ENCODE peak calls at places on chromosomes 7 and 10, in seven cellular contexts. U is epithelial cell of esophagus, K is HL-60, L is gastrocnemius medialis, E is Peyer's patch, X is AG04450, W is body of pancreas. O is an unnamed sample.

GRCh38 chr10:132517951-132518521 is 19.6 kb upstream of the INPP5A start:
- DNase-seq in U (no peak), K (no peak), L (no peak), E (no peak), X (no peak), W (peak), O (no peak)

GRCh38 chr10:2784766-2785165 is 282.6 kb upstream of the PFKP start:
- DNase-seq in U (no peak), K (no peak), L (no peak), E (no peak), X (no peak), W (no peak), O (no peak)

GRCh38 chr10:128111686-128112085 is 14.5 kb downstream of the MKI67 start:
- DNase-seq in U (no peak), K (no peak), L (no peak), E (no peak), X (no peak), W (no peak), O (no peak)

GRCh38 chr7:13258386-13258785 is 571.0 kb downstream of the ARL4A start:
- DNase-seq in U (no peak), K (no peak), L (no peak), E (no peak), X (no peak), W (no peak), O (no peak)

GRCh38 chr10:104318810-104319684 is 19.2 kb downstream of the ITPRIP start:
- DNase-seq in U (peak), K (no peak), L (no peak), E (no peak), X (no peak), W (no peak), O (no peak)

GRCh38 chr10:99999319-100000108 is 10.2 kb downstream of the DNMBP start:
- DNase-seq in U (no peak), K (no peak), L (no peak), E (no peak), X (no peak), W (no peak), O (no peak)

GRCh38 chr10:51699145-51699474 is 285 bp downstream of the CSTF2T start:
- DNase-seq in U (no peak), K (no peak), L (no peak), E (no peak), X (no peak), W (no peak), O (no peak)

GRCh38 chr7:116443101-116443523 is 56.4 kb upstream of the CAV2 start:
- DNase-seq in U (peak), K (no peak), L (no peak), E (no peak), X (peak), W (no peak), O (no peak)

GRCh38 chr10:21359202-21359601 is 166.3 kb downstream of the SKIDA1 start:
- DNase-seq in U (no peak), K (no peak), L (no peak), E (no peak), X (no peak), W (no peak), O (no peak)

GRCh38 chr10:8967004-8967530 is 912.6 kb downstream of the GATA3 start:
- DNase-seq in U (peak), K (no peak), L (no peak), E (no peak), X (no peak), W (no peak), O (no peak)

GRCh38 chr10:98410135-98410743 is 4.7 kb downstream of the PYROXD2 start:
- DNase-seq in U (no peak), K (no peak), L (no peak), E (no peak), X (no peak), W (no peak), O (no peak)

GRCh38 chr10:4034907-4035581 is 250.0 kb upstream of the KLF6 start:
- DNase-seq in U (no peak), K (no peak), L (no peak), E (no peak), X (no peak), W (no peak), O (no peak)

GRCh38 chr7:55827577-55827976 is 35.0 kb downstream of the SEPTIN14 start:
- DNase-seq in U (no peak), K (no peak), L (no peak), E (no peak), X (no peak), W (no peak), O (no peak)

GRCh38 chr7:36668750-36669149 is 55.5 kb downstream of the AOAH start:
- DNase-seq in U (no peak), K (no peak), L (no peak), E (no peak), X (no peak), W (no peak), O (no peak)

GRCh38 chr10:18615618-18616017 is 35.8 kb downstream of the NSUN6 start:
- DNase-seq in U (peak), K (no peak), L (no peak), E (no peak), X (no peak), W (no peak), O (no peak)

GRCh38 chr7:4753610-4754432 is 21.6 kb upstream of the AP5Z1 start:
- DNase-seq in U (peak), K (peak), L (peak), E (peak), X (no peak), W (peak), O (no peak)

GRCh38 chr10:70662362-70663220 is 9.7 kb upstream of the ADAMTS14 start:
- DNase-seq in U (no peak), K (no peak), L (no peak), E (no peak), X (peak), W (no peak), O (no peak)

GRCh38 chr7:70833726-70834125 is 298.2 kb upstream of the GALNT17 start:
- DNase-seq in U (peak), K (no peak), L (no peak), E (no peak), X (no peak), W (no peak), O (no peak)

GRCh38 chr7:30894866-30895408 is 16.7 kb upstream of the AQP1 start:
- DNase-seq in U (no peak), K (no peak), L (no peak), E (no peak), X (no peak), W (no peak), O (no peak)

GRCh38 chr7:19984231-19984632 is 210.8 kb upstream of the TMEM196 start:
- DNase-seq in U (peak), K (no peak), L (no peak), E (peak), X (no peak), W (peak), O (no peak)

GRCh38 chr7:98900815-98901214 is 22.5 kb downstream of the TRRAP start:
- DNase-seq in U (no peak), K (no peak), L (no peak), E (no peak), X (no peak), W (no peak), O (no peak)

GRCh38 chr7:156473476-156474240 is 166.9 kb upstream of the RNF32 start:
- DNase-seq in U (peak), K (peak), L (no peak), E (no peak), X (no peak), W (peak), O (no peak)

GRCh38 chr7:92503767-92504166 is 24.6 kb downstream of the PEX1 start:
- DNase-seq in U (no peak), K (no peak), L (no peak), E (no peak), X (no peak), W (no peak), O (no peak)

DNA sequence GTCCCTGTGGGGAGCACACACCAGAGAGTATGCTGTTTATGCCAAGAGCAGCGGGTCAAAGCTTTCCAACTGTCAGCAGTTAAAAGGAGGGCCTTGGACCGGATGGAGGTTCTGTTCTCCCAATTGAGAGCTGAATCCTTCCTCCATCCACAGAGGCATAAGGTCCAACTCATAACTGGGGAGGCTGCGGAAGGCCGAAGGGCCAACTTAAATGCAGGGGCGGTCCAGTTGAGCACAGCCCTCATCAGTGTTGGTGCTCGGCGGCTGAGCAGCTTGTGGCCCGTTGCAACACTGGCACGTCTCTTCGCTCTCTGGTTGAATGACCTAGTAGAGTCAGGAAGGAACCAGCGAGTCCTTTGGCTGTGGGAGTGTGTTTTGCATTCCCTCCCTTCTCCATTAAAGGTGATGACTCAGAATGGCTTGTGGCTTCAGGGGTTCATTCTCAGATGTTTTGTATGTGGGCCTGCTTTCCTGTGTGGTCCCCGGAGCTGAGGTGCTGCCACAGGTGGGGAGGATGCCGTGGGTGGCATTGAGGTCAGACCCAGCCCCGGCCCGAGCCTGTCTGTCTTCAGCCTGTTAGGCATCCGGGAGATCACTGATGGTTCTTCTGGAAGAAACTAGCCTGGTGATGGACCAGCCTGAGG is 44.8 kb upstream of the DMBT1 start:
- DNase-seq in U (peak), K (no peak), L (no peak), E (no peak), X (no peak), W (no peak), O (peak)
- H3K4me3 ChIP-seq in U (no peak), K (no peak), L (no peak), E (no peak), X (no peak), W (no peak), O (no peak)

GRCh38 chr7:157597562-157597961 is 260.8 kb downstream of the DNAJB6 start:
- DNase-seq in U (no peak), K (no peak), L (no peak), E (no peak), X (no peak), W (no peak), O (no peak)

GRCh38 chr7:157594306-157594705 is 257.5 kb downstream of the DNAJB6 start:
- DNase-seq in U (no peak), K (no peak), L (no peak), E (peak), X (no peak), W (no peak), O (no peak)

GRCh38 chr7:157595086-157595855 is 258.5 kb downstream of the DNAJB6 start:
- DNase-seq in U (no peak), K (no peak), L (no peak), E (peak), X (no peak), W (no peak), O (no peak)

GRCh38 chr7:157596026-157596425 is 259.2 kb downstream of the DNAJB6 start:
- DNase-seq in U (no peak), K (no peak), L (no peak), E (peak), X (no peak), W (no peak), O (no peak)

GRCh38 chr7:157596471-157596870 is 259.7 kb downstream of the DNAJB6 start:
- DNase-seq in U (no peak), K (no peak), L (no peak), E (peak), X (no peak), W (no peak), O (no peak)
- TF ChIP-seq CTCF in U (no peak), K (no peak), L (no peak), E (no peak), X (no peak), W (no peak), O (no peak)

GRCh38 chr10:79316671-79317431 is 30.4 kb upstream of the PPIF start:
- DNase-seq in U (no peak), K (peak), L (no peak), E (peak), X (no peak), W (no peak), O (peak)
- H3K4me3 ChIP-seq in U (no peak), K (no peak), L (no peak), E (no peak), X (no peak), W (no peak), O (peak)

DNA sequence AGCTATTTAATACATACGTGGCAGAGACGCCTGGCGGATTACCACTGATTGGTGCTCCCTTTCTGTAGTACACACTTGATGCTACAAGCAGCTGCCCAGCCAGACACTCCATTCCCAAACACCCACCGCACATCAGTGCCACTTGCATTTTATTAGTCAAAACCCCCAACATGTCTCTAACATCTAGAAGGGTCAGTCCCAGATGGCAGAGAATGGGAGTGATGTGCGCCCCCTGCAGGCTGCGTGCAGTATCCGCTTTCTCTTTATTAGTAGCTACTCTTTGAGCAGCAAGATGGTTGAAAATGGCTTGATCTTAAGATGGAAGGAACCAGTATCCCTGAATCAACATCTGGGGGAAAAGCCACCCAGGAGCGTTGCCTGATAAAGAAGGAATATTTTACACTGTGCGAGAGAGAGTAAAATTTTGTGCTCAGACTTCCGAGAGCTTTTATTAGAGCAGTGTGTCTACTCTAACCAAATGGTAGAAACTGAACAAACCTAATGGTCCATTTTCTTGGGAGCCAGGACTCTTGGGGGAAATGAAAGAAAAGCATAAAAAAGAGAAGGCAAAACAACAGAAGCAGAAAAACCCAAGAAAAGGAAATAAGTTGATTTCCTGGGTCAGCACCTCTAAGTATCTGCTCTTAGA is 78.3 kb downstream of the ST8SIA6 start:
- DNase-seq in U (no peak), K (no peak), L (no peak), E (no peak), X (no peak), W (no peak), O (no peak)
- TF ChIP-seq CTCF in U (peak), K (no peak), L (no peak), E (peak), X (peak), W (peak), O (peak)

DNA sequence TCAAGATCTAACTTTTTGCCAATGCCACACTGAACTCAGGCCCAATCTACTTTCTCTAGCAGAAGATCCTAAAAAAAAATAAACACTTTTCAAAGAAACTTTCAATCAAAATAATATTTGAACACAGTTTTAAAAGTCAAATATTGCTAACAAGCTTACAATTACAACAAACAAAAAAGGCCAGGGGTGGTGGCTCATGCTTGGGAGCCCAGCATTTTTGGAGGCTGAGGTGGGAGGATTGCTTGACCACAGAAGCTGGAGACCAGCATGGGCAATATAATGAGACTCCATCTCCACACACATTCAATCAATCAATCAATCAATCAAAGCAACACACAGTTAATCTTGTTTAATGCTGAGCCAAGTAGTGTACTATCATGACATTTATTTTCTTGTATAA is 149.2 kb downstream of the CYP26A1 start:
- DNase-seq in U (no peak), K (no peak), L (no peak), E (no peak), X (no peak), W (no peak), O (no peak)
- H3K4me3 ChIP-seq in U (no peak), K (no peak), L (no peak), E (no peak), X (no peak), W (no peak), O (no peak)

GRCh38 chr7:151437866-151438516 is 1.9 kb downstream of the CRYGN start:
- DNase-seq in U (no peak), K (no peak), L (no peak), E (no peak), X (no peak), W (no peak), O (no peak)

GRCh38 chr7:151440799-151441443 is 980 bp upstream of the CRYGN start:
- DNase-seq in U (no peak), K (no peak), L (no peak), E (no peak), X (no peak), W (peak), O (no peak)

GRCh38 chr7:151442776-151443496 is 3.0 kb upstream of the CRYGN start:
- DNase-seq in U (no peak), K (no peak), L (no peak), E (no peak), X (no peak), W (no peak), O (no peak)

GRCh38 chr7:151438864-151439601 is 908 bp downstream of the CRYGN start:
- DNase-seq in U (no peak), K (no peak), L (no peak), E (no peak), X (no peak), W (peak), O (no peak)

GRCh38 chr7:151439855-151440798 is at the start of gene CRYGN:
- DNase-seq in U (no peak), K (no peak), L (no peak), E (no peak), X (no peak), W (peak), O (no peak)
- TF ChIP-seq CTCF in U (no peak), K (no peak), L (no peak), E (no peak), X (no peak), W (no peak), O (no peak)

O was measured in GM12864.